ENCODE peak calls at places on chromosomes 2 and 18, in eight cellular contexts. R is heart left ventricle, D is gastrocnemius medialis, N is AG09319, V is Calu3, U is AG10803, A is fibroblast of lung, M is progenitor cell of endocrine pancreas. E is an unnamed sample.

GRCh38 chr18:35193313-35193712 is 47.5 kb upstream of the ZNF397 start:
- DNase-seq in R (no peak), D (no peak), N (no peak), V (no peak), U (no peak), A (no peak), M (no peak), E (no peak)

GRCh38 chr18:50928551-50928950 is 39.3 kb upstream of the ELAC1 start:
- DNase-seq in R (no peak), D (no peak), N (no peak), V (no peak), U (no peak), A (no peak), M (no peak), E (no peak)

GRCh38 chr2:199466704-199467461 is 9.1 kb upstream of the SATB2 start:
- DNase-seq in R (no peak), D (no peak), N (no peak), V (no peak), U (no peak), A (no peak), M (no peak), E (no peak)

GRCh38 chr2:137888845-137889244 is 75.4 kb upstream of the HNMT start:
- DNase-seq in R (no peak), D (no peak), N (no peak), V (peak), U (no peak), A (peak), M (peak), E (no peak)

GRCh38 chr2:231425811-231426703 is 30.5 kb downstream of the B3GNT7 start:
- DNase-seq in R (no peak), D (no peak), N (no peak), V (no peak), U (no peak), A (no peak), M (no peak), E (no peak)

GRCh38 chr18:34600118-34600517 is 110.0 kb upstream of the DTNA start:
- DNase-seq in R (no peak), D (no peak), N (no peak), V (no peak), U (peak), A (peak), M (no peak), E (no peak)

GRCh38 chr2:180944372-180944771 is 36.0 kb upstream of the UBE2E3 start:
- DNase-seq in R (no peak), D (no peak), N (no peak), V (no peak), U (no peak), A (no peak), M (no peak), E (no peak)

GRCh38 chr2:240746671-240747070 is 55.0 kb downstream of the AQP12A start:
- DNase-seq in R (no peak), D (no peak), N (no peak), V (no peak), U (no peak), A (no peak), M (no peak), E (no peak)

GRCh38 chr2:197877038-197877437 is 72.6 kb downstream of the PLCL1 start:
- DNase-seq in R (no peak), D (no peak), N (no peak), V (no peak), U (no peak), A (no peak), M (no peak), E (no peak)

GRCh38 chr2:62570861-62571698 is 65.1 kb upstream of the TMEM17 start:
- DNase-seq in R (no peak), D (no peak), N (no peak), V (peak), U (no peak), A (no peak), M (no peak), E (peak)

GRCh38 chr18:34697233-34697632 is 12.9 kb upstream of the DTNA start:
- DNase-seq in R (no peak), D (no peak), N (no peak), V (no peak), U (no peak), A (no peak), M (no peak), E (no peak)

GRCh38 chr2:219073413-219074129 is 12.8 kb upstream of the IHH start:
- DNase-seq in R (no peak), D (no peak), N (peak), V (peak), U (peak), A (peak), M (no peak), E (peak)

GRCh38 chr2:218405365-218406208 is 5.9 kb downstream of the CTDSP1 start:
- DNase-seq in R (peak), D (no peak), N (no peak), V (no peak), U (no peak), A (no peak), M (no peak), E (no peak)

GRCh38 chr2:27502149-27502548 is 5.5 kb downstream of the GCKR start:
- DNase-seq in R (no peak), D (no peak), N (no peak), V (no peak), U (peak), A (peak), M (no peak), E (no peak)

GRCh38 chr2:74554821-74555531 is 456 bp downstream of the DOK1 start:
- DNase-seq in R (peak), D (no peak), N (no peak), V (no peak), U (no peak), A (peak), M (peak), E (peak)

GRCh38 chr2:1498176-1498575 is 84.9 kb downstream of the TPO start:
- DNase-seq in R (peak), D (no peak), N (no peak), V (no peak), U (no peak), A (no peak), M (no peak), E (no peak)

GRCh38 chr18:68387246-68387645 is 327.7 kb downstream of the TMX3 start:
- DNase-seq in R (no peak), D (no peak), N (no peak), V (no peak), U (peak), A (no peak), M (no peak), E (no peak)

GRCh38 chr2:42775812-42776211 is 11.9 kb upstream of the OXER1 start:
- DNase-seq in R (no peak), D (no peak), N (no peak), V (no peak), U (no peak), A (no peak), M (no peak), E (no peak)

GRCh38 chr2:62410015-62410453 is 96.0 kb downstream of the TMEM17 start:
- DNase-seq in R (no peak), D (no peak), N (no peak), V (no peak), U (no peak), A (peak), M (no peak), E (no peak)

GRCh38 chr2:224261316-224261715 is 140.6 kb downstream of the FAM124B start:
- DNase-seq in R (no peak), D (no peak), N (no peak), V (no peak), U (peak), A (no peak), M (no peak), E (no peak)

GRCh38 chr2:239692348-239692747 is 291.5 kb upstream of the HDAC4 start:
- DNase-seq in R (no peak), D (peak), N (no peak), V (no peak), U (no peak), A (no peak), M (no peak), E (no peak)

GRCh38 chr18:33581816-33582215 is 3.8 kb downstream of the ASXL3 start:
- DNase-seq in R (no peak), D (no peak), N (no peak), V (no peak), U (no peak), A (peak), M (no peak), E (no peak)

GRCh38 chr2:73107211-73107926 is 5.4 kb downstream of the RAB11FIP5 start:
- DNase-seq in R (peak), D (no peak), N (no peak), V (no peak), U (peak), A (peak), M (no peak), E (no peak)

GRCh38 chr18:35267161-35267651 is 22.8 kb downstream of the ZSCAN30 start:
- DNase-seq in R (peak), D (peak), N (no peak), V (no peak), U (peak), A (peak), M (no peak), E (peak)

GRCh38 chr2:11397046-11397445 is 52.6 kb upstream of the ROCK2 start:
- DNase-seq in R (peak), D (no peak), N (no peak), V (no peak), U (no peak), A (no peak), M (no peak), E (no peak)

GRCh38 chr2:60735496-60736250 is 20.4 kb upstream of the PAPOLG start:
- DNase-seq in R (no peak), D (no peak), N (no peak), V (peak), U (no peak), A (no peak), M (no peak), E (peak)

GRCh38 chr2:117996525-117996924 is 17.3 kb downstream of the CCDC93 start:
- DNase-seq in R (no peak), D (no peak), N (no peak), V (no peak), U (no peak), A (no peak), M (no peak), E (no peak)

GRCh38 chr18:7813131-7813530 is 246.0 kb downstream of the PTPRM start:
- DNase-seq in R (no peak), D (no peak), N (no peak), V (no peak), U (no peak), A (no peak), M (no peak), E (no peak)

GRCh38 chr2:119352357-119352756 is 14.3 kb downstream of the C2orf76 start:
- DNase-seq in R (peak), D (peak), N (no peak), V (no peak), U (no peak), A (no peak), M (no peak), E (peak)

GRCh38 chr2:32161296-32161695 is 4.4 kb upstream of the SLC30A6 start:
- DNase-seq in R (no peak), D (no peak), N (no peak), V (no peak), U (no peak), A (no peak), M (no peak), E (no peak)

GRCh38 chr2:227774011-227774624 is 28.4 kb downstream of the SCYGR8 start:
- DNase-seq in R (no peak), D (no peak), N (no peak), V (peak), U (no peak), A (no peak), M (no peak), E (peak)

GRCh38 chr2:41495050-41495449 is 552.8 kb upstream of the PKDCC start:
- DNase-seq in R (no peak), D (no peak), N (no peak), V (no peak), U (no peak), A (peak), M (no peak), E (no peak)

GRCh38 chr2:171712051-171712450 is 24.8 kb downstream of the DYNC1I2 start:
- DNase-seq in R (no peak), D (no peak), N (peak), V (no peak), U (peak), A (peak), M (no peak), E (no peak)

GRCh38 chr2:75053484-75054112 is 95.2 kb downstream of the POLE4 start:
- DNase-seq in R (no peak), D (no peak), N (no peak), V (peak), U (no peak), A (no peak), M (peak), E (peak)

GRCh38 chr2:127951031-127951430 is 65.3 kb upstream of the AMMECR1L start:
- DNase-seq in R (no peak), D (no peak), N (no peak), V (no peak), U (no peak), A (no peak), M (no peak), E (no peak)

GRCh38 chr2:34567128-34567527 is 968.0 kb upstream of the FAM98A start:
- DNase-seq in R (no peak), D (no peak), N (no peak), V (no peak), U (no peak), A (no peak), M (no peak), E (no peak)

GRCh38 chr2:34570266-34570872 is 971.3 kb upstream of the FAM98A start:
- DNase-seq in R (no peak), D (no peak), N (no peak), V (no peak), U (no peak), A (no peak), M (no peak), E (no peak)
- TF ChIP-seq CTCF in R (peak), D (no peak), N (no peak), V (no peak), U (no peak), A (no peak), M (peak), E (peak)

GRCh38 chr2:234146087-234146826 is 95.8 kb downstream of the SPP2 start:
- DNase-seq in R (no peak), D (no peak), N (peak), V (no peak), U (peak), A (peak), M (no peak), E (no peak)
- TF ChIP-seq CTCF in R (no peak), D (no peak), N (peak), V (no peak), U (peak), A (no peak), M (no peak), E (no peak)

GRCh38 chr2:85011747-85012146 is 40.8 kb downstream of the KCMF1 start:
- DNase-seq in R (no peak), D (no peak), N (no peak), V (no peak), U (no peak), A (no peak), M (no peak), E (no peak)
- TF ChIP-seq CTCF in R (no peak), D (no peak), N (no peak), V (peak), U (no peak), A (no peak), M (peak), E (no peak)

GRCh38 chr18:48105317-48105716 is 174.9 kb upstream of the SMAD2 start:
- DNase-seq in R (no peak), D (no peak), N (no peak), V (no peak), U (no peak), A (no peak), M (no peak), E (no peak)
- TF ChIP-seq CTCF in R (peak), D (no peak), N (no peak), V (no peak), U (no peak), A (no peak), M (no peak), E (no peak)

GRCh38 chr2:79876430-79876829 is 363.6 kb downstream of the CTNNA2 start:
- DNase-seq in R (no peak), D (no peak), N (no peak), V (no peak), U (peak), A (peak), M (no peak), E (peak)
- TF ChIP-seq CTCF in R (peak), D (no peak), N (peak), V (no peak), U (peak), A (peak), M (peak), E (peak)